ENCODE peak calls at places on chromosomes 6 and 20, in six cellular contexts. U is endothelial cell of umbilical vein, Q is HCT116, J is SK-N-SH, I is SK-N-MC, T is K562. M is an unnamed sample.
A peak's percentile ranks its signal among the peaks of the same experiment; 100 is the strongest.

GRCh38 chr6:116073765-116074450 is 13.2 kb upstream of the FRK start:
- DNase-seq in U (peak; percentile 20), Q (no peak), J (no peak), I (no peak), T (no peak), M (peak; percentile 67)

GRCh38 chr20:40706977-40707582 is 18.0 kb upstream of the MAFB start:
- DNase-seq in U (no peak), Q (peak; percentile 33), J (no peak), I (no peak), T (no peak), M (no peak)

GRCh38 chr6:78629154-78629721 is 238.1 kb upstream of the IRAK1BP1 start:
- DNase-seq in U (peak; percentile 26), Q (no peak), J (peak; percentile 9), I (no peak), T (no peak), M (peak; percentile 25)

GRCh38 chr20:42082611-42083010 is 464.4 kb upstream of the CHD6 start:
- DNase-seq in U (no peak), Q (no peak), J (peak; percentile 81), I (no peak), T (no peak), M (no peak)

GRCh38 chr6:170067923-170068360 is 222.9 kb downstream of the DLL1 start:
- DNase-seq in U (no peak), Q (no peak), J (no peak), I (no peak), T (no peak), M (no peak)

GRCh38 chr6:82555801-82556200 is 192.2 kb downstream of the TPBG start:
- DNase-seq in U (no peak), Q (no peak), J (no peak), I (no peak), T (no peak), M (peak; percentile 53)

GRCh38 chr6:143224516-143224915 is 163.8 kb downstream of the AIG1 start:
- DNase-seq in U (peak; percentile 18), Q (no peak), J (no peak), I (no peak), T (no peak), M (no peak)

GRCh38 chr6:125357515-125358256 is 55.9 kb upstream of the HDDC2 start:
- DNase-seq in U (no peak), Q (no peak), J (no peak), I (no peak), T (no peak), M (peak; percentile 31)

GRCh38 chr6:150297327-150298028 is 71.3 kb upstream of the IYD start:
- DNase-seq in U (no peak), Q (no peak), J (no peak), I (no peak), T (peak; percentile 56), M (peak; percentile 90)

GRCh38 chr6:114327074-114327473 is 15.7 kb downstream of the HS3ST5 start:
- DNase-seq in U (no peak), Q (no peak), J (no peak), I (no peak), T (no peak), M (no peak)

GRCh38 chr6:112833546-112834215 is 486.6 kb downstream of the RFPL4B start:
- DNase-seq in U (peak; percentile 7), Q (no peak), J (no peak), I (no peak), T (no peak), M (peak; percentile 24)

GRCh38 chr6:109671721-109672120 is 19.3 kb downstream of the AK9 start:
- DNase-seq in U (peak; percentile 29), Q (no peak), J (no peak), I (no peak), T (no peak), M (peak; percentile 66)

GRCh38 chr20:4162766-4163165 is 147.4 kb upstream of the RNF24 start:
- DNase-seq in U (no peak), Q (no peak), J (no peak), I (no peak), T (no peak), M (no peak)

GRCh38 chr20:4161447-4162251 is 146.3 kb upstream of the RNF24 start:
- DNase-seq in U (no peak), Q (no peak), J (no peak), I (no peak), T (no peak), M (peak; percentile 24)

GRCh38 chr20:4159765-4160490 is 144.6 kb upstream of the RNF24 start:
- DNase-seq in U (no peak), Q (no peak), J (no peak), I (no peak), T (no peak), M (no peak)

GRCh38 chr20:4158466-4159050 is 143.2 kb upstream of the RNF24 start:
- DNase-seq in U (no peak), Q (no peak), J (no peak), I (no peak), T (no peak), M (no peak)

DNA sequence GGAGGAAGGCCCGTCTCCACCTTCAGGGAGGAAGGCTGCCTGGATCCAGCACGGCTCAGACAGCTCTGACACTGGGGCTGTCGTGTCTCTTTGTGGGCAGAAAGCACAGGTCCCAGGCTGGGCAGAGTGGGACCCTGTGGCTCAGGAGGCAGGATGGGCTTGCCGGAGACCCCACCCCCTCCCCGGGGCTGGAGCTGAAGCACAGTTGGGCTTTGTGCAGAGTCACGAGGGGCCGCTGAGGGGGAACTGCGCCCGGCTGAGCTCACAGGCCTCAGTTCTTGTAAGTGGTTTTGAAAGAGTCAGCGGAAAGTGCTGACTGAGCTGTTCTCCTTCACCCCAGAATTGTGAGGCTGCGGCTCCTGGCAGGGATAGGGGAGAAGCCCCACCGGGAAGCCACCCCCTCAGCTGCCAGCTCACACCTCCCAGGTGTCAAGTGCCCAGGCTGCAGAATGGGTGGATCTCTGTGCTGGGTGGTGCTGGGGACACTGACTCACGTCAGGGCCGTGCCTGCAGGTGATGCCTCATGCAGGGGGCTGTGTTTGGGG is 145.5 kb upstream of the RNF24 start:
- DNase-seq in U (no peak), Q (no peak), J (no peak), I (peak; percentile 32), T (no peak), M (peak; percentile 69)
- H3K9ac ChIP-seq in U (no peak overlapping the region), Q (peak overlapping the region; percentile 13), J (no peak overlapping the region), I (peak overlapping the region; percentile 74), T (no peak overlapping the region), M (no peak overlapping the region)

DNA sequence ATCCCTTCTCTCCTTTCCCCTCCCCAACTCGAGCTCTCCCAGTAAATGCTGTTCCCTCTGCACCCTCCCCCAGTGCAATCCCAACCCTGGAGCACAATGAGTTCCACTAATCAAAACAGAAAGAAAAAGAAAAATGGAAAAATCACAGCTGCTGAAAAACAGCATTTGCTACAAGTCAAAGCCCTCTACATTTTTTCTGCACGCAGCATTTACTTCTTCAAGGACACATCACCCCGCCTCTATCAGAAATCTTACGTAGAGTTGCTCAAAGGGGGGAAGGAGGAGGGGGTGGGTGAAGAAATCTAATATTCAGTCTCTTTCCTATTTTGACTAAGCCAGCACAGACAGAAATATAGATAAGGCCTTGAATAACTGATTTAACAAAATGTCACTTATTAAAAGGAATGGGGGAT is 10.7 kb downstream of the TRERF1 start:
- DNase-seq in U (no peak), Q (no peak), J (no peak), I (no peak), T (no peak), M (peak; percentile 94)
- H3K4me3 ChIP-seq in U (no peak overlapping the region), Q (no peak overlapping the region), J (no peak overlapping the region), I (peak overlapping the region; percentile 75), T (no peak overlapping the region), M (peak overlapping the region; percentile 35)

GRCh38 chr6:145031001-145031400 is 704.3 kb downstream of the EPM2A start:
- DNase-seq in U (peak; percentile 29), Q (no peak), J (no peak), I (no peak), T (no peak), M (no peak)
- H3K9ac ChIP-seq in U (no peak overlapping the region), Q (no peak overlapping the region), J (no peak overlapping the region), I (no peak overlapping the region), T (no peak overlapping the region), M (no peak overlapping the region)

DNA sequence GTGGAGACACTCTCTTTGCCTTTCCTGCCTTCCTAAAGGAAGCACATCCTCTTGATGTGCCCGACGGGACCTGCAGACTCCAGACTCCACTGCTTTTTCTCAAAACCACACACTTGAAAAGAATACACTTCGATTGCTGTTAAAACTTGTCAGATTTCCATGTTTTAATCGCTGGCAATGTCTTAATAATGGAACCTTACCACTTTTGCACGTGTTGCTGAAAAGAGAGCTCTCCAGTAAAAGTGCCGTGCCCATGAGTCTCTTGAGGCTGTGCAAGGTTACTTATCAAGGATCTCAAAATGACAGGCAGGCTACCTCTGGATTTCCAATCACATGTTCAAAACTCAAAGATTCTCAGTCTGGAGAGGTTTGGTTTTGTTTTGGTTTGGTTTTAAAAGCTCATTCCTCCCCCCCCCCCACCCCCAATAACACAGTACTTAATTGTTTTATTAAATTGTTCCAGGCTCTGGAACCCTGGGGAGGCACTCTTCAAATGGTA is 12.0 kb upstream of the TFAP2A start:
- DNase-seq in U (no peak), Q (no peak), J (no peak), I (no peak), T (no peak), M (no peak)
- H3K4me3 ChIP-seq in U (peak overlapping the region; percentile 70), Q (no peak overlapping the region), J (peak overlapping the region; percentile 44), I (peak overlapping the region; percentile 40), T (no peak overlapping the region), M (peak overlapping the region; percentile 64)

GRCh38 chr20:11094196-11094595 is 420.4 kb upstream of the JAG1 start:
- DNase-seq in U (no peak), Q (no peak), J (no peak), I (no peak), T (no peak), M (no peak)

GRCh38 chr20:11101243-11101642 is 427.4 kb upstream of the JAG1 start:
- DNase-seq in U (peak; percentile 78), Q (no peak), J (no peak), I (no peak), T (no peak), M (peak; percentile 25)

GRCh38 chr20:11101696-11102095 is 427.9 kb upstream of the JAG1 start:
- DNase-seq in U (no peak), Q (no peak), J (no peak), I (no peak), T (no peak), M (no peak)

GRCh38 chr20:11094711-11095110 is 420.9 kb upstream of the JAG1 start:
- DNase-seq in U (no peak), Q (no peak), J (no peak), I (no peak), T (no peak), M (no peak)

DNA sequence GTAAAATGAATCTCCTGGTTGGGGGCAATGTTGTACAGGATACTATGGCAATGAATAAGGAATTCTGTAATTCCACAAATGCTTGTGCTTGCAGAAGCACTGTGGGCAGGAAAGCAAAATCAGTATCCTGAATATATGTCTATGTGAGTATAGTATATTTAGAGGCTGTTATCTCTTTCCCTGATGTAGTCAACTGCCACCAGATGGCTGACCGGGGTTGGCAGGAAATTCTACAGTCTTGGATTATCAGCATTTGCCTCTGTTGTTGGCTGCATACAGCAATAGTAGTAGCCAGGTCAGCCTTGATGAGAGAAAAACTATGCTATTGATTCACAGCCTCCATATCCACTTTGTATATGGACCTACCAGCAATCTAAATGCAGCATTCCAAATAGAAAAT is 425.1 kb upstream of the JAG1 start:
- DNase-seq in U (peak; percentile 37), Q (peak; percentile 8), J (no peak), I (no peak), T (no peak), M (no peak)
- H3K9ac ChIP-seq in U (no peak overlapping the region), Q (no peak overlapping the region), J (no peak overlapping the region), I (no peak overlapping the region), T (no peak overlapping the region), M (no peak overlapping the region)

GRCh38 chr20:3660262-3661059 is 2.7 kb downstream of the GFRA4 start:
- DNase-seq in U (no peak), Q (no peak), J (peak; percentile 53), I (no peak), T (no peak), M (no peak)
- H3K4me3 ChIP-seq in U (no peak overlapping the region), Q (no peak overlapping the region), J (no peak overlapping the region), I (peak overlapping the region; percentile 55), T (no peak overlapping the region), M (no peak overlapping the region)

M was measured in fibroblast of lung.